ENCODE peak calls at places on chromosomes 3 and 15, in ten cellular contexts. S is endothelial cell of umbilical vein, V is psoas muscle, H is IMR-90, E is tibial nerve, L is cardiac muscle cell, X is uterus, Y is HCT116, M is esophagus muscularis mucosa, N is Panc1. D is an unnamed sample. For H3K4me1, the result is how much of the 10 kb centered on the place peaks cover.

GRCh38 chr3:51962854-51963530 is 4.3 kb downstream of the PCBP4 start:
- DNase-seq in Y (no peak), X (no peak), L (no peak), S (no peak), N (no peak), H (peak), V (no peak), E (no peak), M (no peak), D (no peak)

GRCh38 chr15:45399381-45400212 is 21.3 kb upstream of the GATM start:
- DNase-seq in V (no peak), E (no peak), H (peak), N (peak), M (no peak), S (peak), L (peak), Y (peak), X (no peak), D (no peak)

GRCh38 chr3:118683636-118684035 is 351.0 kb downstream of the IGSF11 start:
- DNase-seq in Y (no peak), X (no peak), N (no peak), L (no peak), V (no peak), S (no peak), H (no peak), E (no peak), M (no peak), D (no peak)

GRCh38 chr3:187678869-187679268 is 8.7 kb upstream of the SST start:
- DNase-seq in M (peak), H (peak), V (no peak), X (no peak), N (peak), Y (peak), E (peak), L (peak), S (peak), D (no peak)

GRCh38 chr15:85649372-85649771 is 145.4 kb downstream of the KLHL25 start:
- DNase-seq in L (peak), S (peak), X (peak), E (no peak), Y (no peak), N (peak), H (peak), V (no peak), M (no peak), D (no peak)

GRCh38 chr3:187286467-187287059 is 5.0 kb downstream of the MASP1 start:
- DNase-seq in H (peak), N (no peak), V (no peak), S (no peak), Y (no peak), L (peak), M (no peak), E (no peak), X (peak), D (no peak)

GRCh38 chr3:127820871-127821853 is 1.2 kb downstream of the MGLL start:
- DNase-seq in S (peak), M (no peak), Y (no peak), E (peak), L (no peak), X (no peak), N (no peak), H (peak), V (peak), D (no peak)

GRCh38 chr3:18633002-18633401 is 207.9 kb upstream of the SATB1 start:
- DNase-seq in M (no peak), Y (no peak), S (no peak), L (no peak), N (no peak), E (no peak), H (no peak), V (no peak), X (no peak), D (no peak)

GRCh38 chr15:31280037-31280830 is 46.4 kb upstream of the KLF13 start:
- DNase-seq in H (no peak), X (peak), S (no peak), L (no peak), N (no peak), V (no peak), M (no peak), E (no peak), Y (no peak), D (no peak)

GRCh38 chr3:125042725-125043406 is 12.9 kb downstream of the HEG1 start:
- DNase-seq in H (peak), L (peak), S (peak), Y (no peak), N (no peak), E (peak), V (peak), M (no peak), X (peak), D (no peak)

GRCh38 chr3:153028336-153028735 is 133.7 kb upstream of the RAP2B start:
- DNase-seq in H (peak), V (no peak), M (no peak), L (peak), X (no peak), Y (no peak), E (no peak), N (no peak), S (peak), D (no peak)

GRCh38 chr3:139994891-139995290 is 59.9 kb downstream of the CLSTN2 start:
- DNase-seq in V (no peak), Y (no peak), H (no peak), M (peak), E (no peak), N (no peak), L (no peak), X (no peak), S (no peak), D (no peak)

GRCh38 chr3:34377961-34378360 is 579.5 kb downstream of the PDCD6IP start:
- DNase-seq in N (no peak), L (no peak), V (no peak), E (no peak), S (no peak), H (no peak), M (peak), X (no peak), Y (no peak), D (no peak)

GRCh38 chr15:93164409-93164808 is 75.4 kb upstream of the RGMA start:
- DNase-seq in X (no peak), L (no peak), H (no peak), E (no peak), M (no peak), Y (no peak), V (no peak), N (no peak), S (no peak), D (no peak)

GRCh38 chr15:76994971-76995945 is at the start of gene PSTPIP1:
- DNase-seq in L (no peak), E (no peak), S (no peak), N (no peak), H (no peak), M (no peak), X (no peak), V (peak), Y (no peak), D (no peak)

GRCh38 chr15:64732156-64732860 is 43.1 kb downstream of the RBPMS2 start:
- DNase-seq in N (no peak), E (no peak), Y (no peak), H (no peak), L (no peak), S (no peak), M (no peak), X (no peak), V (no peak), D (no peak)

GRCh38 chr15:71136159-71137137 is 21.2 kb downstream of the THSD4 start:
- DNase-seq in V (no peak), X (peak), L (peak), H (peak), S (peak), E (no peak), M (no peak), Y (no peak), N (no peak), D (no peak)

GRCh38 chr3:144015133-144015532 is 43.5 kb downstream of the DIPK2A start:
- DNase-seq in H (no peak), V (no peak), L (no peak), E (no peak), M (no peak), S (no peak), N (no peak), Y (no peak), X (no peak), D (no peak)

GRCh38 chr15:44726568-44727461 is 9.5 kb upstream of the TRIM69 start:
- DNase-seq in E (peak), L (peak), S (peak), Y (peak), V (no peak), N (peak), X (peak), M (no peak), H (peak), D (peak)

GRCh38 chr3:127174715-127175140 is 18.2 kb upstream of the PRR23E start:
- DNase-seq in N (no peak), M (peak), H (no peak), L (no peak), X (no peak), Y (no peak), S (no peak), V (no peak), E (no peak), D (no peak)

GRCh38 chr15:40108061-40108854 is 421 bp downstream of the BMF start:
- DNase-seq in N (no peak), L (peak), V (peak), H (peak), E (peak), Y (no peak), S (peak), M (no peak), X (peak), D (no peak)

DNA sequence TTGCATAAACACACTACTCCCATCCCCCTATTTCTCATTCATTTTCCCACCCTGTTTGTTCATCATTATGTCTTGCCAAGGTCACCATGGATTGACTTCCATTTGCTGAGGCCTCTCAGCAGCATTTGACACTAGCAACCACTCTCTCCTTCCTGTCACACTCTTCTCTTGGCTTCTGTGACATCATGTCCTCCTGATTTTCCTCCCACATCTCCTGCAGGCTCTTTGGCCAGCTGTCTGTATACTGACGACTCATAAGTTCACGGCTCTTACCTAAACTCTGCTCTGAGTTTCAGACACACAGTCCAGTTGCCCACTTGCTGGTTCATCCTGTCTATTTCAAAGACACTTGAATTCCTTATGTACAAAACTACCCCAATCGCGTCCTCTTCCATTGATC is 70.1 kb upstream of the SMAD3 start:
- DNase-seq in H (peak), V (no peak), Y (no peak), S (no peak), M (peak), N (no peak), E (no peak), X (no peak), L (no peak), D (no peak)
- H3K4me1 ChIP-seq in H (under half), V (under half), Y (under half), S (under half), M (under half), N (under half), E (under half), X (under half), L (under half), D (under half)

GRCh38 chr15:90597477-90598052 is 67.8 kb downstream of the CRTC3 start:
- DNase-seq in V (no peak), N (no peak), S (no peak), Y (no peak), H (no peak), M (no peak), X (no peak), L (no peak), E (no peak), D (no peak)

GRCh38 chr15:90596943-90597342 is 67.2 kb downstream of the CRTC3 start:
- DNase-seq in X (no peak), N (no peak), E (no peak), M (no peak), S (no peak), V (no peak), L (no peak), Y (no peak), H (no peak), D (no peak)

GRCh38 chr15:90599116-90599515 is 69.4 kb downstream of the CRTC3 start:
- DNase-seq in Y (no peak), M (no peak), S (no peak), N (no peak), V (no peak), X (no peak), E (no peak), L (no peak), H (no peak), D (no peak)

GRCh38 chr15:90598679-90599078 is 69.0 kb downstream of the CRTC3 start:
- DNase-seq in N (no peak), L (no peak), M (no peak), S (no peak), V (no peak), E (no peak), H (no peak), X (no peak), Y (no peak), D (no peak)

GRCh38 chr15:90598053-90598577 is 68.4 kb downstream of the CRTC3 start:
- DNase-seq in V (peak), Y (no peak), M (no peak), E (peak), H (no peak), S (peak), X (peak), N (no peak), L (peak), D (peak)
- TF ChIP-seq CTCF in V (no peak), Y (no peak), M (peak), E (peak), H (peak), S (no peak), X (no peak), N (no peak), L (no peak), D (no peak)

GRCh38 chr3:47781326-47781684 is 388 bp downstream of the SMARCC1 start:
- DNase-seq in L (peak), S (no peak), N (no peak), E (peak), M (no peak), Y (no peak), X (peak), V (peak), H (no peak), D (no peak)
- H3K4me1 ChIP-seq in L (under half), S (under half), N (under half), E (under half), M (under half), Y (under half), X (under half), V (under half), H (under half), D (under half)

GRCh38 chr3:151214459-151214858 is 11.4 kb upstream of the GPR171 start:
- DNase-seq in H (no peak), L (no peak), M (no peak), V (no peak), X (no peak), S (no peak), Y (no peak), E (no peak), N (no peak), D (no peak)
- TF ChIP-seq CTCF in H (no peak), L (no peak), M (no peak), V (no peak), X (no peak), S (no peak), Y (peak), E (no peak), N (no peak), D (no peak)

D was measured in esophagus squamous epithelium.